ENCODE peak calls at places on chromosomes 11 and 22, in ten cellular contexts. N is CD8-positive, alpha-beta memory T cell; S is mesendoderm; I is naive thymus-derived CD4-positive, alpha-beta T cell; T is aorta; U is GM12878; E is lung; M is lower lobe of right lung; Q is transverse colon; D is effector memory CD4-positive, alpha-beta T cell. X is an unnamed sample. For H3K4me1, the result is how much of the 10 kb centered on the place peaks cover.

GRCh38 chr11:76625787-76626186 is 44.8 kb downstream of the LRRC32 start:
- DNase-seq in Q (no peak), I (no peak), U (no peak), N (no peak), M (no peak), D (no peak), S (no peak), E (no peak), T (no peak), X (no peak)

GRCh38 chr11:44634401-44635281 is 69.2 kb downstream of the CD82 start:
- DNase-seq in N (no peak), I (no peak), Q (peak), D (no peak), M (no peak), T (peak), E (peak), U (no peak), S (peak), X (peak)

GRCh38 chr22:39520874-39521857 is 804 bp downstream of the ATF4 start:
- DNase-seq in S (peak), T (peak), N (peak), Q (peak), M (peak), U (no peak), I (peak), E (peak), D (peak), X (peak)

GRCh38 chr11:65063532-65063931 is 5.2 kb upstream of the NAALADL1 start:
- DNase-seq in S (no peak), U (no peak), E (no peak), M (no peak), N (no peak), D (no peak), Q (no peak), T (no peak), I (no peak), X (no peak)

GRCh38 chr11:76903325-76903724 is 42.6 kb downstream of the ACER3 start:
- DNase-seq in D (no peak), T (no peak), M (no peak), Q (no peak), S (peak), N (no peak), E (no peak), I (no peak), U (no peak), X (no peak)

GRCh38 chr11:45603930-45604682 is 61.3 kb downstream of the CHST1 start:
- DNase-seq in T (no peak), D (no peak), I (no peak), S (no peak), N (no peak), E (no peak), Q (no peak), U (no peak), M (no peak), X (peak)

GRCh38 chr11:130068986-130069683 is 559 bp upstream of the APLP2 start:
- DNase-seq in N (no peak), M (no peak), E (peak), T (peak), I (peak), D (peak), Q (peak), U (no peak), S (peak), X (peak)

GRCh38 chr22:43136255-43136654 is 6.9 kb downstream of the MCAT start:
- DNase-seq in E (no peak), D (no peak), N (peak), I (no peak), T (no peak), U (no peak), M (no peak), Q (peak), S (peak), X (peak)

GRCh38 chr11:129972596-129972995 is 30.0 kb downstream of the PRDM10 start:
- DNase-seq in N (no peak), T (no peak), U (no peak), Q (no peak), S (no peak), D (no peak), I (no peak), M (no peak), E (no peak), X (no peak)

GRCh38 chr22:29337631-29338284 is 22.3 kb upstream of the RASL10A start:
- DNase-seq in I (no peak), T (no peak), S (no peak), N (no peak), M (no peak), U (no peak), Q (no peak), E (no peak), D (no peak), X (no peak)

GRCh38 chr22:47355776-47356432 is 593.5 kb downstream of the TBC1D22A start:
- DNase-seq in N (no peak), I (no peak), D (no peak), M (no peak), S (no peak), U (no peak), E (no peak), Q (no peak), T (no peak), X (no peak)

GRCh38 chr22:24230911-24231656 is 13.8 kb downstream of the GGT5 start:
- DNase-seq in U (no peak), M (peak), D (peak), Q (peak), I (peak), S (peak), E (peak), T (peak), N (peak), X (peak)

GRCh38 chr11:126874831-126875230 is 125.7 kb downstream of the KIRREL3 start:
- DNase-seq in Q (no peak), D (no peak), E (no peak), T (no peak), N (no peak), M (no peak), I (no peak), U (no peak), S (peak), X (no peak)

GRCh38 chr11:73950869-73951710 is at the start of gene DNAJB13:
- DNase-seq in N (no peak), U (peak), S (peak), M (peak), D (no peak), T (no peak), I (no peak), Q (peak), E (peak), X (no peak)

GRCh38 chr22:19566599-19567382 is 42.6 kb upstream of the CLDN5 start:
- DNase-seq in D (no peak), N (no peak), M (no peak), E (no peak), T (no peak), I (no peak), U (no peak), S (no peak), Q (no peak), X (peak)

GRCh38 chr22:49749227-49749626 is 78.4 kb downstream of the BRD1 start:
- DNase-seq in Q (no peak), U (no peak), E (no peak), N (no peak), S (no peak), M (no peak), D (no peak), T (no peak), I (no peak), X (no peak)

GRCh38 chr22:40071720-40072119 is 77.0 kb downstream of the FAM83F start:
- DNase-seq in S (no peak), Q (no peak), I (no peak), U (no peak), N (no peak), E (no peak), T (no peak), M (no peak), D (no peak), X (no peak)

GRCh38 chr22:20128902-20129746 is 2.5 kb upstream of the ZDHHC8 start:
- DNase-seq in S (peak), D (peak), T (no peak), I (peak), Q (peak), M (no peak), U (no peak), N (peak), E (no peak), X (no peak)

GRCh38 chr11:28585007-28585406 is 476.8 kb downstream of the METTL15 start:
- DNase-seq in U (no peak), E (no peak), I (no peak), N (no peak), D (no peak), S (no peak), T (no peak), Q (no peak), M (no peak), X (no peak)

GRCh38 chr11:119683783-119684182 is 45.2 kb downstream of the NECTIN1 start:
- DNase-seq in N (peak), Q (no peak), D (no peak), M (no peak), S (no peak), I (no peak), U (no peak), E (no peak), T (no peak), X (no peak)

GRCh38 chr11:119687220-119688046 is 41.6 kb downstream of the NECTIN1 start:
- DNase-seq in I (no peak), S (no peak), M (no peak), D (no peak), E (no peak), Q (no peak), N (no peak), T (no peak), U (no peak), X (no peak)

GRCh38 chr11:119684361-119685072 is 44.5 kb downstream of the NECTIN1 start:
- DNase-seq in I (no peak), S (peak), M (no peak), E (no peak), T (no peak), U (no peak), Q (no peak), D (no peak), N (no peak), X (no peak)

GRCh38 chr11:119686483-119686882 is 42.5 kb downstream of the NECTIN1 start:
- DNase-seq in N (no peak), Q (no peak), T (no peak), M (no peak), E (no peak), D (no peak), U (no peak), S (no peak), I (no peak), X (no peak)

GRCh38 chr11:119685073-119685746 is 43.8 kb downstream of the NECTIN1 start:
- DNase-seq in T (no peak), S (no peak), U (no peak), Q (no peak), I (no peak), N (no peak), D (no peak), M (no peak), E (no peak), X (no peak)
- H3K4me1 ChIP-seq in T (under half), S (under half), U (under half), Q (under half), I (under half), N (under half), D (under half), M (under half), E (under half), X (under half)

GRCh38 chr11:120400564-120401364 is 64.6 kb downstream of the ARHGEF12 start:
- DNase-seq in Q (peak), I (no peak), E (peak), T (no peak), U (peak), D (no peak), S (peak), N (no peak), M (no peak), X (no peak)

GRCh38 chr11:120395778-120396177 is 59.6 kb downstream of the ARHGEF12 start:
- DNase-seq in N (no peak), D (no peak), S (no peak), T (no peak), E (no peak), I (no peak), U (no peak), Q (no peak), M (no peak), X (no peak)

GRCh38 chr11:120401506-120401905 is 65.3 kb downstream of the ARHGEF12 start:
- DNase-seq in N (no peak), M (no peak), U (no peak), E (no peak), D (no peak), T (no peak), I (no peak), Q (no peak), S (no peak), X (no peak)

GRCh38 chr11:120398184-120398583 is 62.0 kb downstream of the ARHGEF12 start:
- DNase-seq in D (no peak), N (no peak), Q (no peak), U (no peak), T (no peak), S (peak), I (no peak), M (no peak), E (no peak), X (no peak)

GRCh38 chr11:120399312-120399711 is 63.1 kb downstream of the ARHGEF12 start:
- DNase-seq in S (peak), Q (no peak), I (no peak), D (no peak), U (no peak), T (no peak), M (no peak), E (no peak), N (no peak), X (no peak)
- H3K4me1 ChIP-seq in S (under half), Q (under half), I (under half), D (under half), U (under half), T (under half), M (under half), E (under half), N (under half), X (half or more)

GRCh38 chr11:12469451-12469850 is 92.1 kb downstream of the PARVA start:
- DNase-seq in E (no peak), U (no peak), M (no peak), N (no peak), D (no peak), T (no peak), I (no peak), Q (no peak), S (no peak), X (no peak)

GRCh38 chr11:12461516-12461915 is 84.1 kb downstream of the PARVA start:
- DNase-seq in M (no peak), E (no peak), N (no peak), T (no peak), D (no peak), U (no peak), Q (no peak), S (no peak), I (no peak), X (no peak)

GRCh38 chr11:12467610-12468009 is 90.2 kb downstream of the PARVA start:
- DNase-seq in U (no peak), D (no peak), N (no peak), M (no peak), T (no peak), I (no peak), S (no peak), Q (no peak), E (no peak), X (no peak)

GRCh38 chr11:12464303-12464702 is 86.9 kb downstream of the PARVA start:
- DNase-seq in N (no peak), I (no peak), E (no peak), U (no peak), Q (no peak), M (no peak), T (no peak), D (no peak), S (no peak), X (no peak)

GRCh38 chr11:12465332-12465731 is 88.0 kb downstream of the PARVA start:
- DNase-seq in U (no peak), N (no peak), Q (no peak), I (no peak), T (no peak), S (no peak), M (no peak), D (no peak), E (no peak), X (no peak)
- H3K4me1 ChIP-seq in U (under half), N (under half), Q (under half), I (under half), T (under half), S (under half), M (under half), D (under half), E (under half), X (under half)

DNA sequence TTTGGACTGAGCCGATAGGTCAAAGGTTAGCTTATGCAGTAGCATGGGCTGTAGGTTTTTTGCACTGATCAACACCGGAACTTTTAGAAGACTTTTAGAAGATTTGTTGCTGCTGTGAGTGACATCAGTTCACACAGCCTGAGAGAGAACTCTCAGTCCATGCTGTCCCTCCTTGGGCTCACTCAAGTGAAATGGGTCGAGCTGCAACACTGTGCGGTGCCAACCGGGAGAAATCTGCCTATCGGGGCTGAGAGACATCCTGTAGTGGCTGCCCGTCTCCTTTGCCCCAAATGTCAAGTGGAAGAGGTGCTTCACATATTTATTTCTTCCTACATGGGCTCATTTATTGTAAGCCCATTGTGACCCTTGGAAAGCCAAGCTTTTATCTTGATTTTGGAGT is 170.2 kb downstream of the LDLRAD3 start:
- DNase-seq in S (no peak), N (no peak), Q (no peak), T (no peak), U (no peak), M (no peak), I (no peak), D (no peak), E (no peak), X (no peak)
- H3K4me1 ChIP-seq in S (under half), N (under half), Q (under half), T (under half), U (under half), M (under half), I (under half), D (under half), E (under half), X (under half)

GRCh38 chr11:1881442-1882264 is 10.0 kb downstream of the PRR33 start:
- DNase-seq in N (no peak), S (no peak), E (no peak), T (peak), I (no peak), U (no peak), M (no peak), D (no peak), Q (no peak), X (peak)
- H3K4me1 ChIP-seq in N (under half), S (under half), E (under half), T (under half), I (under half), U (under half), M (under half), D (under half), Q (under half), X (half or more)